ENCODE peak calls at places on chromosomes 7 and 10, in five cellular contexts. M, Q, I, L and N are unnamed samples.

GRCh38 chr10:44780461-44780860 is 130.7 kb upstream of the TMEM72 start:
- DNase-seq in M (no peak), Q (no peak), I (no peak), L (no peak), N (no peak)

GRCh38 chr7:138023618-138024333 is 21.9 kb upstream of the CREB3L2 start:
- DNase-seq in Q (no peak), M (no peak), I (no peak), L (no peak), N (peak)

GRCh38 chr7:134784251-134785049 is 5.0 kb downstream of the CALD1 start:
- DNase-seq in Q (no peak), L (no peak), M (peak), I (no peak), N (no peak)

GRCh38 chr7:94511763-94512162 is 2.2 kb downstream of the CASD1 start:
- DNase-seq in I (no peak), M (peak), L (no peak), Q (no peak), N (no peak)

GRCh38 chr7:107506683-107507339 is 37.0 kb downstream of the GPR22 start:
- DNase-seq in L (peak), I (no peak), Q (no peak), M (peak), N (no peak)

GRCh38 chr7:128447944-128448556 is 7.6 kb upstream of the HILPDA start:
- DNase-seq in L (no peak), I (no peak), M (no peak), Q (no peak), N (no peak)

GRCh38 chr7:17319164-17320101 is 21.0 kb downstream of the AHR start:
- DNase-seq in I (no peak), Q (no peak), M (no peak), L (no peak), N (no peak)

GRCh38 chr7:120033114-120033513 is 239.9 kb upstream of the KCND2 start:
- DNase-seq in Q (no peak), M (no peak), I (no peak), L (no peak), N (peak)

GRCh38 chr7:1663857-1664651 is 6.0 kb upstream of the ELFN1 start:
- DNase-seq in M (no peak), Q (peak), L (peak), I (no peak), N (no peak)

GRCh38 chr7:79988642-79989041 is 146.0 kb upstream of the GNAI1 start:
- DNase-seq in I (no peak), M (peak), L (no peak), Q (no peak), N (no peak)

GRCh38 chr7:149692557-149692982 is 80.8 kb downstream of the ZNF467 start:
- DNase-seq in L (no peak), M (no peak), Q (no peak), I (no peak), N (no peak)

GRCh38 chr10:96585726-96586418 is 940 bp downstream of the TM9SF3 start:
- DNase-seq in I (no peak), Q (no peak), L (peak), M (peak), N (peak)

GRCh38 chr7:88801046-88801445 is 5.5 kb upstream of the TEX47 start:
- DNase-seq in L (no peak), I (no peak), M (no peak), Q (no peak), N (no peak)

GRCh38 chr10:112585960-112586359 is 138.9 kb downstream of the VTI1A start:
- DNase-seq in Q (no peak), M (no peak), L (no peak), I (no peak), N (no peak)

GRCh38 chr10:100562806-100563293 is 27.1 kb downstream of the HIF1AN start:
- DNase-seq in Q (peak), I (no peak), M (peak), L (no peak), N (no peak)

GRCh38 chr10:15853800-15854199 is 6.5 kb downstream of the MINDY3 start:
- DNase-seq in L (no peak), M (no peak), I (no peak), Q (no peak), N (no peak)

GRCh38 chr7:772392-772791 is 45.3 kb upstream of the PRKAR1B start:
- DNase-seq in M (no peak), L (no peak), Q (no peak), I (no peak), N (no peak)

GRCh38 chr7:84331665-84332064 is 137.1 kb upstream of the SEMA3A start:
- DNase-seq in L (no peak), Q (no peak), M (no peak), I (no peak), N (no peak)

GRCh38 chr7:27921081-27921836 is 181.3 kb downstream of the TAX1BP1 start:
- DNase-seq in M (peak), I (no peak), L (peak), Q (no peak), N (peak)

GRCh38 chr10:101041252-101041761 is 10.3 kb downstream of the SFXN3 start:
- DNase-seq in Q (peak), I (peak), L (peak), M (peak), N (peak)

GRCh38 chr7:86762129-86762528 is 118.4 kb downstream of the GRM3 start:
- DNase-seq in L (no peak), I (no peak), M (no peak), Q (no peak), N (no peak)

GRCh38 chr7:73896454-73896853 is 35.5 kb downstream of the TMEM270 start:
- DNase-seq in I (no peak), M (peak), L (no peak), Q (no peak), N (no peak)